ENCODE peak calls at places on chromosomes 13 and 19, in four cellular contexts. Z is HEK293T, D is GM12878, S is HCT116. K is an unnamed sample.

GRCh38 chr13:25701304-25701703 is 329.5 kb downstream of the ATP8A2 start:
- DNase-seq in Z (no peak), D (no peak), S (no peak), K (no peak)

GRCh38 chr13:24199016-24199415 is 38.5 kb downstream of the SPATA13 start:
- DNase-seq in Z (no peak), D (no peak), S (no peak), K (no peak)

GRCh38 chr19:29645911-29646310 is 19.4 kb upstream of the PLEKHF1 start:
- DNase-seq in Z (no peak), D (no peak), S (no peak), K (no peak)

GRCh38 chr19:662207-662961 is 630 bp downstream of the RNF126 start:
- DNase-seq in Z (peak; percentile 48), D (no peak), S (no peak), K (peak; percentile 46)

GRCh38 chr13:23671902-23672301 is 101.7 kb downstream of the TNFRSF19 start:
- DNase-seq in Z (no peak), D (no peak), S (no peak), K (no peak)

GRCh38 chr19:41425174-41426115 is 1.7 kb downstream of the B3GNT8 start:
- DNase-seq in Z (no peak), D (no peak), S (no peak), K (no peak)

GRCh38 chr13:45396548-45397095 is 21.6 kb downstream of the SLC25A30 start:
- DNase-seq in Z (no peak), D (no peak), S (no peak), K (no peak)

GRCh38 chr19:14305706-14306105 is 75.5 kb upstream of the ADGRE5 start:
- DNase-seq in Z (no peak), D (no peak), S (no peak), K (no peak)

GRCh38 chr13:96020155-96020575 is 33.0 kb downstream of the UGGT2 start:
- DNase-seq in Z (peak; percentile 62), D (peak; percentile 23), S (peak; percentile 56), K (no peak)

GRCh38 chr19:40270362-40271089 is 14.6 kb downstream of the AKT2 start:
- DNase-seq in Z (no peak), D (no peak), S (no peak), K (peak; percentile 50)

GRCh38 chr13:110259651-110260050 is 47.3 kb downstream of the COL4A1 start:
- DNase-seq in Z (no peak), D (no peak), S (no peak), K (no peak)

GRCh38 chr19:12985049-12985776 is 10.1 kb upstream of the NFIX start:
- DNase-seq in Z (no peak), D (no peak), S (peak; percentile 70), K (no peak)

GRCh38 chr13:48775285-48775684 is 121.6 kb downstream of the CYSLTR2 start:
- DNase-seq in Z (no peak), D (no peak), S (no peak), K (no peak)

GRCh38 chr19:41265376-41266153 is 1.4 kb downstream of the HNRNPUL1 start:
- DNase-seq in Z (no peak), D (no peak), S (no peak), K (no peak)

GRCh38 chr13:110017379-110017778 is 231.0 kb upstream of the IRS2 start:
- DNase-seq in Z (no peak), D (no peak), S (peak; percentile 74), K (peak; percentile 15)

GRCh38 chr13:23391752-23392151 is 41.8 kb downstream of the SACS start:
- DNase-seq in Z (no peak), D (no peak), S (no peak), K (no peak)

GRCh38 chr19:31372245-31372781 is 23.1 kb upstream of the TSHZ3 start:
- DNase-seq in Z (no peak), D (no peak), S (no peak), K (no peak)

GRCh38 chr19:21256722-21257121 is 72.5 kb downstream of the ZNF708 start:
- DNase-seq in Z (no peak), D (no peak), S (peak; percentile 23), K (peak; percentile 21)

GRCh38 chr13:49840266-49840665 is 47.8 kb upstream of the KPNA3 start:
- DNase-seq in Z (no peak), D (no peak), S (no peak), K (no peak)

GRCh38 chr19:41223431-41224234 is 4.6 kb downstream of the AXL start:
- DNase-seq in Z (no peak), D (no peak), S (peak; percentile 49), K (peak; percentile 65)

GRCh38 chr13:50529154-50529882 is 314.2 kb downstream of the DLEU7 start:
- DNase-seq in Z (peak; percentile 69), D (no peak), S (peak; percentile 65), K (peak; percentile 35)

GRCh38 chr13:77810430-77810829 is 108.2 kb downstream of the EDNRB start:
- DNase-seq in Z (peak; percentile 62), D (no peak), S (peak; percentile 4), K (no peak)

GRCh38 chr13:47837104-47837880 is 163.8 kb downstream of the SUCLA2 start:
- DNase-seq in Z (no peak), D (no peak), S (no peak), K (no peak)

GRCh38 chr13:27396252-27396846 is 28.1 kb upstream of the GTF3A start:
- DNase-seq in Z (no peak), D (no peak), S (no peak), K (no peak)

GRCh38 chr13:27389891-27390290 is 34.5 kb upstream of the GTF3A start:
- DNase-seq in Z (no peak), D (no peak), S (no peak), K (no peak)

GRCh38 chr13:27393101-27393500 is 31.3 kb upstream of the GTF3A start:
- DNase-seq in Z (no peak), D (no peak), S (no peak), K (no peak)

GRCh38 chr13:27395007-27395510 is 29.4 kb upstream of the GTF3A start:
- DNase-seq in Z (no peak), D (no peak), S (no peak), K (no peak)
- TF ChIP-seq SP1 in Z (no peak), D (no peak), S (no peak), K (no peak)

GRCh38 chr13:19984430-19985218 is 26.1 kb downstream of the ZMYM2 start:
- DNase-seq in Z (peak; percentile 13), D (peak; percentile 50), S (peak; percentile 12), K (no peak)
- TF ChIP-seq SP1 in Z (no peak), D (no peak), S (no peak), K (no peak)

GRCh38 chr13:87972568-87972967 is 301.4 kb downstream of the SLITRK5 start:
- DNase-seq in Z (no peak), D (no peak), S (no peak), K (no peak)

GRCh38 chr13:87975035-87975434 is 303.9 kb downstream of the SLITRK5 start:
- DNase-seq in Z (no peak), D (no peak), S (no peak), K (no peak)
- TF ChIP-seq SP1 in Z (no peak), D (no peak), S (no peak), K (no peak)

DNA sequence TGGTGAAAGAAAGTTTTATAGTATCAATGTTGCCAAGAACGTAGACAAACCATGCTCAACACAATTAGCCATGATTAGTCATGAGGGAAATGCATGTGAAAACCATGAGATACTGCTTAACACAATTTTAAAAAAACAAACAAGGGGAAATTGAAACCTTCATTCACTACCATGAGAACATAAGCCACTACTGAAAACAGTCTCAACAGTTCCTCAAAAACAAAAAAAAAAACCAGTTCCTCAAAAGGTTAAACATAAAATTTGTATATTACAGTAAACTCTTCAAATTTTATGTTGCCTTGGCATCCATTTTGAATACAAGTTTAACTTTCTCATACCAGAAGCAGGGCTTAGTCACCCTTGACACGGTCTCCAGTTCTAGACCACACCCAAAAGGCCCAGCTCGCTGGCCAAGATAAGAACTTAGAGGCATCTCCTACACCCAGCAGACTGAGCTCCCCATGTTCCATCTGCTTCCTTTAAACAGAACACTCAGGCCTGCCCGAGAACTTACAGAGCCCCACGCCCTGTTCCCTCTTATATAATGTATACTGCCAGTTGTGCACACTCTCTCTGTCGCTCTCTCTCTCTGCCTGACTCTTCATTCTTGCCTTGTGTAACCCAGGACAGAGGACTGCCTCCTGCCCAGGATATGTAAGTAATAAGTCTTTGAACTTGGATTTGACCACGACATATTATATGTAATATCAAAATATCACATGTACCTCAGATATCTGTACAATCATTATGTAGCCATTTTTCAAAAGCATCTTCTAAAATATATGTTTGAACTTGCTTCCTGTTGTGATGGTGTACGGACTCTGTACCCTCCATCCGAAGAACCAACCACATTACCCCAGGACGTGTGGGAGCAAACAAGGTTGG is 67.4 kb downstream of the STK24 start:
- DNase-seq in Z (no peak), D (peak; percentile 79), S (peak; percentile 63), K (no peak)
- TF ChIP-seq SP1 in Z (no peak), D (no peak), S (no peak), K (no peak)

GRCh38 chr13:79799466-79799865 is 318.5 kb downstream of the NDFIP2 start:
- DNase-seq in Z (no peak), D (no peak), S (no peak), K (no peak)

GRCh38 chr13:79796116-79796515 is 315.2 kb downstream of the NDFIP2 start:
- DNase-seq in Z (no peak), D (no peak), S (no peak), K (no peak)

GRCh38 chr13:79802389-79803140 is 321.6 kb downstream of the NDFIP2 start:
- DNase-seq in Z (no peak), D (no peak), S (no peak), K (no peak)

GRCh38 chr13:79794936-79795335 is 314.0 kb downstream of the NDFIP2 start:
- DNase-seq in Z (no peak), D (no peak), S (no peak), K (no peak)

DNA sequence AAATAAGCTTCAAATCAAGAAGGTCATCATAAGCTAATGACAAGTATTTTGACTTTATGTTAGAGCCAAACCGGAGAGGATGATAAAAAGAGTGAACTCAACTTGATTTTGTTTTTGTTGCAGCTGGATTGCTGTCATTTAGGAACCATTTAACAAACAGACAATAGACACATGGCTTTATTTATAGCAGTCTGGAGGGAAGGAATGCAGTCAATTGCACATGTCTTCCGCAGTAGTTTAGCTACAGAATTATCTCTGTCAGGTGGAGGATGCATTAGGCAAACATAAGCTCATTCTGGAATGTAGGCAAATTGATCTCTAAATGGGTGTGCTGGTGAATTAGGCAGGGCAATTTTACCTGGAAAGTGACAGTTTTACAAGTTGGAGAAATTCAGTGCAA is 318.1 kb downstream of the NDFIP2 start:
- DNase-seq in Z (no peak), D (no peak), S (no peak), K (no peak)
- TF ChIP-seq SP1 in Z (no peak), D (no peak), S (no peak), K (no peak)

GRCh38 chr13:33184131-33184485 is 101.4 kb downstream of the STARD13 start:
- DNase-seq in Z (no peak), D (no peak), S (no peak), K (no peak)
- TF ChIP-seq SP1 in Z (no peak), D (no peak), S (no peak), K (no peak)